ENCODE peak calls at places on chromosomes 7 and 10, in five cellular contexts. One of them, this sample, is unnamed.

GRCh38 chr7:143018931-143019330 is 8.0 kb downstream of the OR9A2 start:
- DNase-seq in GM03348: no peak
- DNase-seq in Calu3: no peak
- DNase-seq in thyroid gland: no peak
- DNase-seq in DMS153: no peak
- DNase-seq in this sample: no peak

GRCh38 chr7:138670594-138670993 is 30.6 kb downstream of the SVOPL start:
- DNase-seq in GM03348: no peak
- DNase-seq in Calu3: no peak
- DNase-seq in thyroid gland: no peak
- DNase-seq in DMS153: no peak
- DNase-seq in this sample: no peak

GRCh38 chr7:106862317-106863183 is 2.5 kb upstream of the PIK3CG start:
- DNase-seq in GM03348: peak; percentile 73
- DNase-seq in Calu3: no peak
- DNase-seq in thyroid gland: no peak
- DNase-seq in DMS153: no peak
- DNase-seq in this sample: no peak

GRCh38 chr10:101718681-101719275 is 23.8 kb upstream of the FBXW4 start:
- DNase-seq in GM03348: no peak
- DNase-seq in Calu3: no peak
- DNase-seq in thyroid gland: no peak
- DNase-seq in DMS153: no peak
- DNase-seq in this sample: no peak

GRCh38 chr7:141676618-141677017 is 25.3 kb downstream of the DENND11 start:
- DNase-seq in GM03348: no peak
- DNase-seq in Calu3: no peak
- DNase-seq in thyroid gland: no peak
- DNase-seq in DMS153: no peak
- DNase-seq in this sample: no peak

GRCh38 chr7:31935671-31936070 is 134.5 kb downstream of the PDE1C start:
- DNase-seq in GM03348: no peak
- DNase-seq in Calu3: no peak
- DNase-seq in thyroid gland: no peak
- DNase-seq in DMS153: no peak
- DNase-seq in this sample: no peak

GRCh38 chr10:5317547-5318107 is 47.1 kb upstream of the UCN3 start:
- DNase-seq in GM03348: peak; percentile 81
- DNase-seq in Calu3: peak; percentile 71
- DNase-seq in thyroid gland: no peak
- DNase-seq in DMS153: no peak
- DNase-seq in this sample: peak; percentile 92

GRCh38 chr7:36487756-36488336 is 98.2 kb downstream of the ANLN start:
- DNase-seq in GM03348: peak; percentile 47
- DNase-seq in Calu3: peak; percentile 58
- DNase-seq in thyroid gland: no peak
- DNase-seq in DMS153: peak; percentile 74
- DNase-seq in this sample: peak; percentile 57

GRCh38 chr7:97639036-97639435 is 92.8 kb upstream of the TAC1 start:
- DNase-seq in GM03348: no peak
- DNase-seq in Calu3: no peak
- DNase-seq in thyroid gland: no peak
- DNase-seq in DMS153: no peak
- DNase-seq in this sample: no peak

GRCh38 chr10:67520924-67521520 is 175.0 kb downstream of the CTNNA3 start:
- DNase-seq in GM03348: peak; percentile 57
- DNase-seq in Calu3: peak; percentile 60
- DNase-seq in thyroid gland: peak; percentile 4
- DNase-seq in DMS153: peak; percentile 38
- DNase-seq in this sample: peak; percentile 53

GRCh38 chr7:110839866-110840265 is 251.1 kb upstream of the LRRN3 start:
- DNase-seq in GM03348: no peak
- DNase-seq in Calu3: peak; percentile 2
- DNase-seq in thyroid gland: peak; percentile 21
- DNase-seq in DMS153: peak; percentile 76
- DNase-seq in this sample: peak; percentile 45

GRCh38 chr7:10657837-10658236 is 315.8 kb upstream of the PHF14 start:
- DNase-seq in GM03348: no peak
- DNase-seq in Calu3: no peak
- DNase-seq in thyroid gland: no peak
- DNase-seq in DMS153: no peak
- DNase-seq in this sample: no peak

GRCh38 chr10:123666318-123667291 is at the start of gene GPR26:
- DNase-seq in GM03348: peak; percentile 41
- DNase-seq in Calu3: no peak
- DNase-seq in thyroid gland: no peak
- DNase-seq in DMS153: no peak
- DNase-seq in this sample: no peak

GRCh38 chr10:70615784-70616511 is 13.4 kb upstream of the PRF1 start:
- DNase-seq in GM03348: no peak
- DNase-seq in Calu3: no peak
- DNase-seq in thyroid gland: no peak
- DNase-seq in DMS153: no peak
- DNase-seq in this sample: no peak

GRCh38 chr7:38858281-38858884 is 50.6 kb downstream of the VPS41 start:
- DNase-seq in GM03348: no peak
- DNase-seq in Calu3: peak; percentile 34
- DNase-seq in thyroid gland: no peak
- DNase-seq in DMS153: peak; percentile 70
- DNase-seq in this sample: peak; percentile 73

GRCh38 chr10:107548301-107548700 is 383.8 kb upstream of the SORCS1 start:
- DNase-seq in GM03348: no peak
- DNase-seq in Calu3: no peak
- DNase-seq in thyroid gland: no peak
- DNase-seq in DMS153: no peak
- DNase-seq in this sample: no peak

GRCh38 chr7:112207106-112207592 is 654 bp downstream of the ZNF277 start:
- DNase-seq in GM03348: peak; percentile 8
- DNase-seq in Calu3: no peak
- DNase-seq in thyroid gland: no peak
- DNase-seq in DMS153: no peak
- DNase-seq in this sample: no peak